ENCODE peak calls at places on chromosome 3, in ten cellular contexts. Y, H, E, R, D, C, L, K, Z and Q are unnamed samples.

GRCh38 chr3:49265987-49266386 is 11.0 kb downstream of the C3orf62 start:
- DNase-seq in Y (no peak), H (no peak), E (no peak), R (no peak), D (no peak), C (no peak), L (no peak), K (no peak), Z (peak; percentile 50), Q (no peak)

GRCh38 chr3:189276481-189277190 is 104.9 kb downstream of the TPRG1 start:
- DNase-seq in Y (no peak), H (no peak), E (peak; percentile 52), R (peak; percentile 73), D (no peak), C (no peak), L (no peak), K (peak; percentile 28), Z (no peak), Q (no peak)

GRCh38 chr3:64530434-64531049 is 157.3 kb downstream of the ADAMTS9 start:
- DNase-seq in Y (no peak), H (peak; percentile 70), E (no peak), R (peak; percentile 39), D (no peak), C (peak; percentile 67), L (peak; percentile 57), K (peak; percentile 50), Z (peak; percentile 74), Q (peak; percentile 23)

GRCh38 chr3:123611077-123611476 is 26.2 kb upstream of the HACD2 start:
- DNase-seq in Y (no peak), H (no peak), E (no peak), R (no peak), D (no peak), C (no peak), L (no peak), K (no peak), Z (no peak), Q (no peak)

GRCh38 chr3:98750520-98750919 is 12.6 kb upstream of the ST3GAL6 start:
- DNase-seq in Y (no peak), H (no peak), E (no peak), R (no peak), D (no peak), C (no peak), L (no peak), K (peak; percentile 5), Z (no peak), Q (no peak)

GRCh38 chr3:33023176-33024136 is 72.0 kb downstream of the CCR4 start:
- DNase-seq in Y (no peak), H (no peak), E (no peak), R (no peak), D (peak; percentile 2), C (no peak), L (no peak), K (no peak), Z (no peak), Q (no peak)

GRCh38 chr3:14274999-14275961 is 96.7 kb downstream of the LSM3 start:
- DNase-seq in Y (no peak), H (no peak), E (no peak), R (no peak), D (no peak), C (no peak), L (no peak), K (no peak), Z (no peak), Q (no peak)

GRCh38 chr3:152056987-152057386 is 183.5 kb downstream of the SUCNR1 start:
- DNase-seq in Y (no peak), H (no peak), E (no peak), R (no peak), D (no peak), C (no peak), L (no peak), K (no peak), Z (no peak), Q (no peak)

GRCh38 chr3:157807286-157807685 is 298.9 kb downstream of the SHOX2 start:
- DNase-seq in Y (no peak), H (no peak), E (no peak), R (peak; percentile 17), D (no peak), C (no peak), L (no peak), K (peak; percentile 33), Z (no peak), Q (no peak)

GRCh38 chr3:51355891-51356578 is 29.1 kb upstream of the MANF start:
- DNase-seq in Y (no peak), H (no peak), E (no peak), R (no peak), D (no peak), C (peak; percentile 70), L (no peak), K (no peak), Z (no peak), Q (no peak)

GRCh38 chr3:136385457-136385856 is 135.3 kb downstream of the PCCB start:
- DNase-seq in Y (no peak), H (no peak), E (peak; percentile 37), R (no peak), D (no peak), C (no peak), L (no peak), K (no peak), Z (no peak), Q (peak; percentile 23)

GRCh38 chr3:15241341-15241740 is 35.3 kb downstream of the CAPN7 start:
- DNase-seq in Y (no peak), H (no peak), E (no peak), R (peak; percentile 8), D (no peak), C (no peak), L (no peak), K (no peak), Z (peak; percentile 61), Q (peak; percentile 22)

GRCh38 chr3:102026656-102027055 is 177.3 kb downstream of the NFKBIZ start:
- DNase-seq in Y (no peak), H (no peak), E (no peak), R (no peak), D (no peak), C (no peak), L (no peak), K (no peak), Z (no peak), Q (no peak)

GRCh38 chr3:172607305-172608121 is 84.3 kb upstream of the TNFSF10 start:
- DNase-seq in Y (no peak), H (no peak), E (no peak), R (peak; percentile 54), D (peak; percentile 85), C (no peak), L (no peak), K (peak; percentile 92), Z (no peak), Q (peak; percentile 30)

DNA sequence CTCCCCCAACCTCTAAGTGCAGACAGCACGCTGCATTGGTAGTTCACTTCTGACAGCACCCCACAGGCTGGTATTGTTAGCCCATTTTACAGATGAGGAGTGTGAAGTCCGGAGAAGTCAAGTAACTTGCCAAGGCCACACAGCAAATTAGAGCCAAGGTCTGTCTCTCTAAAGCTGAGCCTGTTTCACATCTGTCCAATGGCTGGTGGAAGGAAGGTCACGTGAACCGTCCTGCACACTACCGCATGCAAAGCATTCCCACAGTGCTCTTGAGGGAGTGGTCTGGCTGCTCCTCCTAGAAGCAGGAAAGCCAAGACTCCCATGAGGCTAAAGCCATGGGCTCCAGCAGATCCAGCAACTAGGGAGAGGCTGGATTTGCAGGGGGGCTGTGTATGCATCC is 50.0 kb downstream of the MGLL start:
- DNase-seq in Y (no peak), H (no peak), E (no peak), R (no peak), D (no peak), C (no peak), L (no peak), K (no peak), Z (no peak), Q (no peak)
- TF ChIP-seq CTCF in Y (no peak), H (no peak), E (no peak), R (no peak), D (no peak), C (no peak), L (no peak), K (no peak), Z (no peak), Q (no peak)

GRCh38 chr3:139117136-139117675 is 72.5 kb upstream of the PRR23C start:
- DNase-seq in Y (no peak), H (no peak), E (no peak), R (no peak), D (no peak), C (no peak), L (no peak), K (peak; percentile 76), Z (no peak), Q (no peak)
- TF ChIP-seq CTCF in Y (no peak), H (no peak), E (no peak), R (no peak), D (no peak), C (no peak), L (no peak), K (no peak), Z (no peak), Q (no peak)

GRCh38 chr3:119681279-119681678 is 4.1 kb upstream of the COX17 start:
- DNase-seq in Y (no peak), H (no peak), E (no peak), R (peak; percentile 41), D (no peak), C (no peak), L (no peak), K (peak; percentile 58), Z (no peak), Q (peak; percentile 45)
- TF ChIP-seq CTCF in Y (peak; percentile 50), H (peak; percentile 67), E (peak; percentile 61), R (peak; percentile 50), D (peak; percentile 53), C (no peak), L (no peak), K (peak; percentile 74), Z (peak; percentile 30), Q (peak; percentile 54)

DNA sequence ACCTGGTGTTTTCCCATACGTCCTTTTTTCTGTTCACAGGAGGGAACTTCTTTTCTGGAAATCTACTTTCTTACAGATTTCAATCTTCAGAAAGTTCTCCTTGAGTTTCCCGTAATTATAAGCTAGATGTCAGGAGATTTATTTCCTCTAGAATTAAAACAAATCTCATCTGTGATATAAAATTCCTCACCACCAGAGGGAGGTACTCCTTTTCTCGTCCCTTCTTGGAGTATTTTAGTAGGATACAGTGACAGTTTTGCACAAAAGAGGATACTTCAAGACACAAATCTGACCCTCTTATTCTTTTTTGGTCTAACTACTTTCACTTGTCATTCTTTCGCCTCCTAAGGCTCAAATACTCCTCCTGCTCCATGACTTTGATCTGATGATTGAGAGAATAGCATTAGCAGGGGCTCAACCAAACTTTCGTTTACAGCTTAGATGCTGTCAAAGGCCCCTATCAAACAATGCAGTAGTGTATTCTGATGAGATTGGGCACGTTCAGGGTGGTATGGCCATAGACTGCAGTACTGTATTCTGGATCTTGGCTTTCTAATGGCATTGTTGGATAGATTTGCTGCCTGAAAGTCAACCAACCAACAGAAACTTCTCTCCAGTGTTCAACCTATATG is 38.0 kb downstream of the TMEM41A start:
- DNase-seq in Y (no peak), H (no peak), E (no peak), R (peak; percentile 45), D (no peak), C (no peak), L (no peak), K (peak; percentile 34), Z (no peak), Q (peak; percentile 14)
- TF ChIP-seq CTCF in Y (no peak), H (peak; percentile 59), E (peak; percentile 16), R (peak; percentile 19), D (peak; percentile 33), C (peak; percentile 11), L (no peak), K (peak; percentile 45), Z (no peak), Q (no peak)

DNA sequence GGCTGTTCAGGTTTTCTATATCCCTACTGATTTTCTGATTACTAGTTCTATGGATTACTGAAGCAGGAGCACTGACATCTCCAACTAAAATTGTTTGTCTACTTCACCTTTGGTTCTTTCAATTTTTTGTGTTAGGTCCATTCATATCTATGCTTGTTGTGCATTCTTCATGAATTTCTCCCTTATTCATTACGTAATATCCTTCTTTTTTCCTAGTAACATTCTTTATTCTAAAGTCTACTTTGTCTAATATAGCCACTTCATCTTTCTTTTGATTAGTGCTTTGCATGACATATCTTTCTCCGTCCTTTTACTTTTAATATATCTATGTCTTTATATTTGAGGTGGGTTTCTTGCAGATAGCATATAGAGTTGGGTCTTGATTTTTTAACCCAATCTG is 116.3 kb upstream of the BHLHE40 start:
- DNase-seq in Y (no peak), H (no peak), E (no peak), R (no peak), D (no peak), C (no peak), L (no peak), K (no peak), Z (no peak), Q (no peak)
- TF ChIP-seq CTCF in Y (no peak), H (no peak), E (no peak), R (no peak), D (no peak), C (no peak), L (no peak), K (no peak), Z (no peak), Q (no peak)